ENCODE peak calls at places on chromosomes 16 and 17, in eight cellular contexts. W is body of pancreas; R is activated CD4-positive, alpha-beta T cell treated with anti-CD3 and anti-CD28 coated beads for 48 hours; S is activated T-cell treated with anti-CD3 and anti-CD28 coated beads for 48 hours; T is A172; B is anterior cingulate cortex; I is NCI-H1092; V is hypothalamus. E is an unnamed sample.
A peak's percentile ranks its signal among the peaks of the same experiment; 100 is the strongest.

GRCh38 chr17:76032073-76032779 is 5.1 kb upstream of the EVPL start:
- DNase-seq in W (peak; percentile 60), R (no peak), S (no peak), T (no peak), B (no peak), I (peak; percentile 61), V (no peak), E (peak; percentile 91)

GRCh38 chr17:57296231-57296630 is 39.9 kb downstream of the MSI2 start:
- DNase-seq in W (no peak), R (no peak), S (no peak), T (peak; percentile 23), B (no peak), I (peak; percentile 61), V (no peak), E (peak; percentile 72)

GRCh38 chr17:28173071-28173561 is 130.6 kb downstream of the NLK start:
- DNase-seq in W (no peak), R (no peak), S (no peak), T (no peak), B (no peak), I (no peak), V (no peak), E (no peak)

GRCh38 chr16:391885-392335 is 5.1 kb upstream of the NME4 start:
- DNase-seq in W (peak; percentile 68), R (peak; percentile 91), S (peak; percentile 83), T (peak; percentile 68), B (peak; percentile 25), I (peak; percentile 31), V (peak; percentile 36), E (peak; percentile 43)

GRCh38 chr17:1039511-1040215 is 42.7 kb downstream of the TIMM22 start:
- DNase-seq in W (peak; percentile 55), R (no peak), S (no peak), T (no peak), B (peak; percentile 57), I (no peak), V (peak; percentile 49), E (no peak)

GRCh38 chr16:66503030-66503429 is 46.9 kb downstream of the TK2 start:
- DNase-seq in W (no peak), R (no peak), S (no peak), T (no peak), B (no peak), I (no peak), V (peak; percentile 16), E (no peak)

GRCh38 chr16:84177740-84178070 is 9.2 kb downstream of the TAF1C start:
- DNase-seq in W (no peak), R (peak; percentile 47), S (no peak), T (peak; percentile 22), B (no peak), I (no peak), V (no peak), E (no peak)

GRCh38 chr16:17561056-17561455 is 90.3 kb upstream of the XYLT1 start:
- DNase-seq in W (peak; percentile 8), R (no peak), S (no peak), T (no peak), B (no peak), I (no peak), V (no peak), E (no peak)

GRCh38 chr16:66359012-66359411 is 7.5 kb upstream of the CDH5 start:
- DNase-seq in W (no peak), R (no peak), S (no peak), T (peak; percentile 84), B (no peak), I (no peak), V (no peak), E (no peak)

GRCh38 chr16:4207229-4207628 is 34.7 kb downstream of the SRL start:
- DNase-seq in W (no peak), R (no peak), S (no peak), T (no peak), B (no peak), I (no peak), V (no peak), E (no peak)

GRCh38 chr17:42674755-42675347 is 1.9 kb downstream of the PLEKHH3 start:
- DNase-seq in W (peak; percentile 86), R (no peak), S (no peak), T (no peak), B (no peak), I (peak; percentile 37), V (no peak), E (peak; percentile 78)

GRCh38 chr17:76433693-76434092 is 19.3 kb downstream of the UBE2O start:
- DNase-seq in W (no peak), R (no peak), S (no peak), T (no peak), B (no peak), I (no peak), V (no peak), E (no peak)

GRCh38 chr17:32518856-32519768 is 32.3 kb downstream of the CDK5R1 start:
- DNase-seq in W (peak; percentile 42), R (peak; percentile 73), S (peak; percentile 64), T (peak; percentile 31), B (peak; percentile 51), I (peak; percentile 89), V (no peak), E (peak; percentile 94)

GRCh38 chr17:29566473-29567361 is at the start of gene ABHD15:
- DNase-seq in W (peak; percentile 84), R (peak; percentile 70), S (peak; percentile 71), T (peak; percentile 29), B (peak; percentile 44), I (peak; percentile 17), V (peak; percentile 46), E (peak; percentile 65)

GRCh38 chr17:50100480-50100883 is 5.3 kb downstream of the PDK2 start:
- DNase-seq in W (peak; percentile 49), R (no peak), S (no peak), T (peak; percentile 65), B (no peak), I (no peak), V (no peak), E (no peak)

GRCh38 chr16:8583199-8583598 is 7.1 kb downstream of the TMEM114 start:
- DNase-seq in W (no peak), R (no peak), S (no peak), T (peak; percentile 49), B (no peak), I (no peak), V (no peak), E (no peak)

GRCh38 chr16:57000271-57001025 is 11.1 kb downstream of the NLRC5 start:
- DNase-seq in W (peak; percentile 25), R (peak; percentile 68), S (peak; percentile 54), T (peak; percentile 99), B (no peak), I (no peak), V (no peak), E (no peak)

GRCh38 chr16:81181013-81181720 is 57.3 kb upstream of the BCO1 start:
- DNase-seq in W (peak; percentile 74), R (no peak), S (no peak), T (peak; percentile 99), B (no peak), I (no peak), V (no peak), E (no peak)

E was measured in COR-L47.